ENCODE peak calls at places on chromosomes 6 and 20, in nine cellular contexts. T is adrenal gland; U is fibroblast of lung; V is trophoblast cell; L is upper lobe of right lung; W is tibial nerve; I is neuronal stem cell; K is psoas muscle; B is CD8-positive, alpha-beta T cell. H is an unnamed sample.
A peak's percentile ranks its signal among the peaks of the same experiment; 100 is the strongest.

GRCh38 chr20:2273634-2274302 is 22.0 kb upstream of the TGM3 start:
- DNase-seq in T (no peak), U (no peak), V (no peak), L (no peak), W (no peak), I (no peak), K (no peak), B (no peak), H (no peak)

GRCh38 chr20:51495921-51496545 is 46.5 kb downstream of the NFATC2 start:
- DNase-seq in T (no peak), U (no peak), V (peak; percentile 59), L (no peak), W (no peak), I (no peak), K (no peak), B (no peak), H (no peak)

GRCh38 chr6:68975064-68975463 is 340.0 kb downstream of the ADGRB3 start:
- DNase-seq in T (peak; percentile 51), U (peak; percentile 22), V (peak; percentile 6), L (no peak), W (no peak), I (peak; percentile 17), K (no peak), B (no peak), H (peak; percentile 87)

GRCh38 chr6:34851361-34851760 is 36.5 kb downstream of the TAF11 start:
- DNase-seq in T (no peak), U (no peak), V (no peak), L (no peak), W (no peak), I (no peak), K (no peak), B (no peak), H (no peak)

GRCh38 chr6:130129781-130130246 is 92.9 kb downstream of the SAMD3 start:
- DNase-seq in T (no peak), U (no peak), V (no peak), L (no peak), W (no peak), I (no peak), K (no peak), B (no peak), H (no peak)

GRCh38 chr6:112717856-112718255 is 370.7 kb downstream of the RFPL4B start:
- DNase-seq in T (no peak), U (no peak), V (no peak), L (no peak), W (no peak), I (no peak), K (no peak), B (no peak), H (no peak)

GRCh38 chr20:48791666-48792071 is 36.1 kb downstream of the PREX1 start:
- DNase-seq in T (peak; percentile 25), U (peak; percentile 76), V (no peak), L (peak; percentile 44), W (no peak), I (no peak), K (no peak), B (no peak), H (no peak)

GRCh38 chr20:3753098-3753497 is 14.5 kb downstream of the ADISSP start:
- DNase-seq in T (peak; percentile 70), U (peak; percentile 80), V (peak; percentile 63), L (no peak), W (peak; percentile 90), I (peak; percentile 52), K (no peak), B (peak; percentile 60), H (peak; percentile 70)

GRCh38 chr6:116158641-116159040 is 32.7 kb upstream of the COL10A1 start:
- DNase-seq in T (no peak), U (peak; percentile 2), V (no peak), L (no peak), W (no peak), I (no peak), K (no peak), B (no peak), H (no peak)

GRCh38 chr6:167733740-167734661 is 92.7 kb upstream of the AFDN start:
- DNase-seq in T (peak; percentile 30), U (peak; percentile 2), V (peak; percentile 2), L (no peak), W (peak; percentile 79), I (no peak), K (no peak), B (no peak), H (no peak)

GRCh38 chr6:167726043-167726442 is 100.7 kb upstream of the AFDN start:
- DNase-seq in T (no peak), U (no peak), V (no peak), L (no peak), W (no peak), I (no peak), K (no peak), B (no peak), H (no peak)

GRCh38 chr6:167731731-167732422 is 94.8 kb upstream of the AFDN start:
- DNase-seq in T (no peak), U (no peak), V (no peak), L (no peak), W (no peak), I (no peak), K (no peak), B (no peak), H (no peak)

GRCh38 chr6:167731216-167731615 is 95.5 kb upstream of the AFDN start:
- DNase-seq in T (no peak), U (no peak), V (no peak), L (no peak), W (no peak), I (no peak), K (no peak), B (no peak), H (no peak)

GRCh38 chr6:167730441-167730840 is 96.3 kb upstream of the AFDN start:
- DNase-seq in T (no peak), U (no peak), V (no peak), L (no peak), W (no peak), I (no peak), K (no peak), B (no peak), H (no peak)
- H3K9me3 ChIP-seq in T (no peaks in the 10 kb centered on the region), U (no peaks in the 10 kb centered on the region), V (peaks cover 2% of the 10 kb centered on the region), L (no peaks in the 10 kb centered on the region), W (no peaks in the 10 kb centered on the region), I (no peaks in the 10 kb centered on the region), K (no peaks in the 10 kb centered on the region), B (no peaks in the 10 kb centered on the region), H (no peaks in the 10 kb centered on the region)

GRCh38 chr6:50714487-50715379 is 1.4 kb downstream of the TFAP2D start:
- DNase-seq in T (no peak), U (no peak), V (no peak), L (no peak), W (no peak), I (no peak), K (no peak), B (no peak), H (no peak)
- H3K4me1 ChIP-seq in T (no peaks in the 10 kb centered on the region), U (no peaks in the 10 kb centered on the region), V (no peaks in the 10 kb centered on the region), L (no peaks in the 10 kb centered on the region), W (no peaks in the 10 kb centered on the region), I (peaks cover 11% of the 10 kb centered on the region), K (no peaks in the 10 kb centered on the region), B (no peaks in the 10 kb centered on the region), H (peaks cover 11% of the 10 kb centered on the region)

GRCh38 chr6:100462990-100463684 is 1.6 kb downstream of the SIM1 start:
- DNase-seq in T (no peak), U (no peak), V (no peak), L (no peak), W (no peak), I (no peak), K (no peak), B (no peak), H (no peak)

GRCh38 chr6:100465701-100466409 is 1.1 kb upstream of the SIM1 start:
- DNase-seq in T (no peak), U (no peak), V (no peak), L (no peak), W (no peak), I (peak; percentile 47), K (no peak), B (no peak), H (no peak)

GRCh38 chr6:100464910-100465700 is at the start of gene SIM1:
- DNase-seq in T (peak; percentile 22), U (peak; percentile 70), V (peak; percentile 95), L (no peak), W (no peak), I (peak; percentile 88), K (peak; percentile 62), B (no peak), H (no peak)

GRCh38 chr6:100463685-100464161 is 998 bp downstream of the SIM1 start:
- DNase-seq in T (no peak), U (no peak), V (no peak), L (no peak), W (no peak), I (no peak), K (no peak), B (no peak), H (no peak)

DNA sequence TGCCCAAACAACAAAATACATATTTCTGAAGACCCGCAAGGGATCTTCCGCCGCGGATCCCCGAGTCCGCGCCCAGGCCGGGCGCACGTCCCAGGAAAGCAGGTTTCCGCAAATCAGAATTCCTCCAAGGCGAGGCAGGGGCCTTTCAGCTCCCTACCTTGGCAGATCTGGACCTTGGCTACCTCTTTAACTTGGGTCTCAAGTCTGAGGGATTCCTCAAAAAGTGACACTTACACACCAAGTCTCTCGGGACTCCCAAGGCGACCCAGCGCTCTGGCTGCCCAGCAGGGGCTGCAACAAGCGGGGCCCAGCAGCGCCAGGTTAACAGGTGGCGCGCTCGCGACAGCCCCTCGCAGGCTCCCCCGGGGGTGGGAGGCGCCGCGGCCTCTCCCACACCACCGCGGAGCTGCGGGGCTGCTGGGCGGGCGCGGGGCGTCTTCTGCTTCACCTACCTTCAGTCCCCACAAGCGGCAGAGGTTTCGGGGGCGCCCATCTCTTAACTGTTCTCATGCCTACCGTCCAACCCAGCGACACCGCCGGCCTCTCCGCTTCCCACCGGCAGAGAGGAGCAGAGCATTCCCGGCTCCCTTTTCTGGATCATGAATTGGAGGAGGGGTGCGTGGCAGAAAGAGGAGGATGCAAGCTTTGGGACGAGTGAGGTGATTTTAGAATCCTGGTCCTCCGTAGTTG is 414 bp downstream of the SIM1 start:
- DNase-seq in T (no peak), U (no peak), V (no peak), L (no peak), W (no peak), I (peak; percentile 38), K (no peak), B (no peak), H (no peak)
- H3K27me3 ChIP-seq in T (peaks cover 99% of the 10 kb centered on the region), U (peaks cover 84% of the 10 kb centered on the region), V (peaks cover 68% of the 10 kb centered on the region), L (peaks cover 100% of the 10 kb centered on the region), W (peaks cover 13% of the 10 kb centered on the region), I (peaks cover 100% of the 10 kb centered on the region), K (peaks cover 51% of the 10 kb centered on the region), B (peaks cover 72% of the 10 kb centered on the region), H (no peaks in the 10 kb centered on the region)

GRCh38 chr6:157493576-157493975 is 112.6 kb downstream of the ZDHHC14 start:
- DNase-seq in T (no peak), U (no peak), V (no peak), L (no peak), W (no peak), I (no peak), K (no peak), B (no peak), H (no peak)
- H3K9me3 ChIP-seq in T (no peaks in the 10 kb centered on the region), U (no peaks in the 10 kb centered on the region), V (peaks cover 2% of the 10 kb centered on the region), L (no peaks in the 10 kb centered on the region), W (peaks cover 2% of the 10 kb centered on the region), I (no peaks in the 10 kb centered on the region), K (no peaks in the 10 kb centered on the region), B (no peaks in the 10 kb centered on the region), H (no peaks in the 10 kb centered on the region)

GRCh38 chr6:7171733-7172132 is 64.0 kb downstream of the RREB1 start:
- DNase-seq in T (no peak), U (no peak), V (no peak), L (no peak), W (no peak), I (no peak), K (no peak), B (no peak), H (no peak)
- H3K4me1 ChIP-seq in T (peaks cover 27% of the 10 kb centered on the region), U (peaks cover 33% of the 10 kb centered on the region), V (peaks cover 38% of the 10 kb centered on the region), L (peaks cover 70% of the 10 kb centered on the region), W (no peaks in the 10 kb centered on the region), I (peaks cover 5% of the 10 kb centered on the region), K (peaks cover 78% of the 10 kb centered on the region), B (peaks cover 13% of the 10 kb centered on the region), H (peaks cover 16% of the 10 kb centered on the region)

GRCh38 chr20:36299459-36299858 is 6.7 kb upstream of the DLGAP4 start:
- DNase-seq in T (no peak), U (no peak), V (no peak), L (peak; percentile 38), W (no peak), I (no peak), K (no peak), B (no peak), H (no peak)
- H3K27me3 ChIP-seq in T (peaks cover 5% of the 10 kb centered on the region), U (peaks cover 31% of the 10 kb centered on the region), V (peaks cover 8% of the 10 kb centered on the region), L (peaks cover 52% of the 10 kb centered on the region), W (no peaks in the 10 kb centered on the region), I (peaks cover 78% of the 10 kb centered on the region), K (peaks cover 65% of the 10 kb centered on the region), B (peaks cover 5% of the 10 kb centered on the region), H (peaks cover 49% of the 10 kb centered on the region)

H was measured in HAP-1.